ENCODE peak calls at places on chromosomes 16 and 17, in seven cellular contexts. V, A, X, G, Y, K and D are unnamed samples.

GRCh38 chr17:58377005-58377660 is 25.1 kb upstream of the SUPT4H1 start:
- DNase-seq in V (peak), A (no peak), X (no peak), G (no peak), Y (peak), K (no peak), D (no peak)

GRCh38 chr17:38421224-38421841 is 6.9 kb upstream of the ARHGAP23 start:
- DNase-seq in V (no peak), A (no peak), X (no peak), G (no peak), Y (no peak), K (no peak), D (no peak)

GRCh38 chr17:53058031-53058430 is 764.7 kb upstream of the KIF2B start:
- DNase-seq in V (no peak), A (no peak), X (no peak), G (no peak), Y (no peak), K (no peak), D (no peak)

GRCh38 chr17:55238931-55239297 is 25.8 kb upstream of the HLF start:
- DNase-seq in V (no peak), A (peak), X (peak), G (no peak), Y (no peak), K (peak), D (no peak)

GRCh38 chr17:31580331-31581021 is 189.0 kb downstream of the RAB11FIP4 start:
- DNase-seq in V (no peak), A (no peak), X (no peak), G (no peak), Y (no peak), K (no peak), D (no peak)

GRCh38 chr17:64546716-64547115 is 39.9 kb downstream of the CEP95 start:
- DNase-seq in V (no peak), A (no peak), X (no peak), G (no peak), Y (no peak), K (no peak), D (no peak)

GRCh38 chr17:61416540-61417363 is 17.1 kb downstream of the TBX2 start:
- DNase-seq in V (peak), A (peak), X (peak), G (no peak), Y (peak), K (peak), D (peak)

GRCh38 chr16:73032548-73033270 is 15.2 kb downstream of the ZFHX3 start:
- DNase-seq in V (peak), A (no peak), X (no peak), G (peak), Y (no peak), K (no peak), D (no peak)

GRCh38 chr17:59751955-59752413 is 44.5 kb downstream of the VMP1 start:
- DNase-seq in V (no peak), A (no peak), X (no peak), G (no peak), Y (no peak), K (no peak), D (no peak)

GRCh38 chr17:62792122-62792800 is 15.9 kb downstream of the MARCHF10 start:
- DNase-seq in V (no peak), A (no peak), X (no peak), G (no peak), Y (peak), K (peak), D (no peak)

GRCh38 chr17:70181866-70182265 is 12.5 kb downstream of the KCNJ2 start:
- DNase-seq in V (no peak), A (no peak), X (no peak), G (no peak), Y (no peak), K (no peak), D (no peak)

GRCh38 chr17:72060084-72060483 is 60.7 kb upstream of the SOX9 start:
- DNase-seq in V (no peak), A (no peak), X (no peak), G (no peak), Y (no peak), K (no peak), D (no peak)

GRCh38 chr17:19327039-19327776 is 35.3 kb downstream of the B9D1 start:
- DNase-seq in V (no peak), A (no peak), X (no peak), G (no peak), Y (peak), K (no peak), D (no peak)

GRCh38 chr17:81228834-81229665 is 6.3 kb upstream of the CEP131 start:
- DNase-seq in V (no peak), A (no peak), X (no peak), G (no peak), Y (no peak), K (no peak), D (no peak)

GRCh38 chr16:3578121-3578520 is 918 bp upstream of the NLRC3 start:
- DNase-seq in V (no peak), A (no peak), X (no peak), G (peak), Y (no peak), K (no peak), D (no peak)
- TF ChIP-seq JUND in V (no peak), A (no peak), X (no peak), G (no peak), Y (no peak), K (no peak), D (no peak)

GRCh38 chr17:76065754-76066153 is 6.6 kb downstream of the SRP68 start:
- DNase-seq in V (no peak), A (no peak), X (no peak), G (no peak), Y (no peak), K (no peak), D (no peak)

GRCh38 chr17:76063880-76064546 is 8.3 kb downstream of the SRP68 start:
- DNase-seq in V (no peak), A (no peak), X (no peak), G (no peak), Y (no peak), K (no peak), D (no peak)
- TF ChIP-seq JUND in V (no peak), A (no peak), X (no peak), G (no peak), Y (no peak), K (no peak), D (no peak)

DNA sequence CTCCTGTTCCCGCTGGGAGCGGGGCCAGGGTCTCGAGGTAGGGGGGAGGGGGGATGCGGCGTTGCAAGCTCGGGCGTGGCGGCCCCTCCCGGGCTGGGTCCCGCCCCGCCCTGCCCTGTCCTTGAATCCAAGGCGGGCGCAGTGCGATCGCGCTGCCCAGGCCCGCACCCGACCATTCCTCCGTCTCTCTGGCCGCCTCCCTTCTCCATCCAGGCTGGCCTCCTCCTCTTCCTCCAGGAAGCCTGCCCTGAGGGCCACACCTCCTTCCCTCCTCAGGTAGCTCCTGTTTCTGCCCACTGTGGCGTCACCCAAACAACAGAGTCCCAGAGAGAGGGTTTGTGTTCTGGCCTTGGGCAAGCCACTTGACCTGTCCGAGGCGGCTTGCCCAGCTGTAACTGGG is 43.0 kb upstream of the TAC4 start:
- DNase-seq in V (no peak), A (no peak), X (no peak), G (no peak), Y (no peak), K (no peak), D (peak)
- TF ChIP-seq JUND in V (no peak), A (no peak), X (no peak), G (no peak), Y (no peak), K (no peak), D (no peak)

GRCh38 chr16:85460252-85460982 is 152.7 kb upstream of the GSE1 start:
- DNase-seq in V (no peak), A (peak), X (no peak), G (no peak), Y (no peak), K (no peak), D (no peak)

GRCh38 chr16:85459529-85460251 is 153.4 kb upstream of the GSE1 start:
- DNase-seq in V (no peak), A (peak), X (no peak), G (no peak), Y (no peak), K (no peak), D (no peak)

GRCh38 chr16:85457366-85457765 is 155.8 kb upstream of the GSE1 start:
- DNase-seq in V (no peak), A (no peak), X (no peak), G (no peak), Y (no peak), K (no peak), D (no peak)

GRCh38 chr16:85460983-85461813 is 151.9 kb upstream of the GSE1 start:
- DNase-seq in V (no peak), A (peak), X (peak), G (no peak), Y (no peak), K (peak), D (no peak)

DNA sequence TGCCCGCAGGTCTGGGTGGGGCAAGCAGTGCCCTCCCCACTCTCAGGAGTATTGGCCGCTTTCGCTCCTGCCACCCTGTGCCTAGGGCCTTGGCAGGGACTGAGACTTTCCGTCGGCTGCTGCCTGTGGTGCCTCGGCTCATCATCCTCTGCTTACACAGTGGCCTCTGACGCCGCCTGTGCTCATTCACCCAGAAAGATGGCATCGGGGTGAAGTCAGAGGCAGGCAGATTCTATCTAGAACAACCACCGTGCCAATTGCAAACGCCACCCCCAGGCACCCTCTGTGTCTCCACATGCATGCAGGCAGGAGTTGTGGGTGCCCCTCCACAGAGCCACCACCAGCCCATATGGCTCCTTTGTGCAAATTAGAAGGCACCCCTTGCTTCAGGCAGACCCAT is 154.2 kb upstream of the GSE1 start:
- DNase-seq in V (no peak), A (no peak), X (peak), G (no peak), Y (no peak), K (no peak), D (peak)
- TF ChIP-seq JUND in V (no peak), A (no peak), X (no peak), G (no peak), Y (no peak), K (no peak), D (no peak)

DNA sequence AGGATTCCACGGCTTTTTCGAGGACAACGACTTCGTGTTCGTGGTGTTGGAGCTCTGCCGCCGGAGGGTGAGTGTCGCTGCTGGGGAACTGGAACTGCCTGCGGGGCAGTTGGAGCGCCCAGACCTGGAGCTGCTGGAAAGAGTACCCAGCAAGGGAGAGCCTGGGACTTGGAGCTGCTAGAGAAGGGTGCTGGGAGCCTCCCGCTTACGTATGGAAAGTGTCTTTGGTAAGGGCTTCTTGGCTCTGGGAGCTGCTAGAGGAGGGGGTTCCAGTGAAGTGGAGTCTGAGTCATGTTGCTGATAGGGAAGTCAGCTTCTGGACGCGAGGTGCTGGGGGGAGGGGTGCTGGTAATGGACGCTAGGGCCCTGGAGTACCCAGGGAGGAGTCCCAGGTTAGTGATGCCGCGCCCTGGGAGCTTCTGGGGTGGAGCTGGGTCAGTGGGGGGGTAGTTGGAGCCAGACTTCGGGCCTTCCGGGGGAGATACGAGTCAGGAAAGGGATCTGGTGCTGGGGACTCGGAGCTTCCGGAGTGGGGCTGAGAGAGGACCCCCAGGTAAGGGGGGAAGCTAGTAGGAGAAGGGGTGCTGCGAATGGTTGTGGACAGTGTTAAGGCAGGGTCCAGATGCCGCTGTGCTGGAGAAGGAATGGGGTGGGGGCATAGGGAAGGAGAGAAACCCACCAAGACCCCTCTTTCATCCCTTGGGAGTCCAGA is 741 bp downstream of the PLK1 start:
- DNase-seq in V (peak), A (peak), X (peak), G (no peak), Y (no peak), K (peak), D (peak)
- TF ChIP-seq JUND in V (no peak), A (peak), X (peak), G (no peak), Y (no peak), K (no peak), D (no peak)

DNA sequence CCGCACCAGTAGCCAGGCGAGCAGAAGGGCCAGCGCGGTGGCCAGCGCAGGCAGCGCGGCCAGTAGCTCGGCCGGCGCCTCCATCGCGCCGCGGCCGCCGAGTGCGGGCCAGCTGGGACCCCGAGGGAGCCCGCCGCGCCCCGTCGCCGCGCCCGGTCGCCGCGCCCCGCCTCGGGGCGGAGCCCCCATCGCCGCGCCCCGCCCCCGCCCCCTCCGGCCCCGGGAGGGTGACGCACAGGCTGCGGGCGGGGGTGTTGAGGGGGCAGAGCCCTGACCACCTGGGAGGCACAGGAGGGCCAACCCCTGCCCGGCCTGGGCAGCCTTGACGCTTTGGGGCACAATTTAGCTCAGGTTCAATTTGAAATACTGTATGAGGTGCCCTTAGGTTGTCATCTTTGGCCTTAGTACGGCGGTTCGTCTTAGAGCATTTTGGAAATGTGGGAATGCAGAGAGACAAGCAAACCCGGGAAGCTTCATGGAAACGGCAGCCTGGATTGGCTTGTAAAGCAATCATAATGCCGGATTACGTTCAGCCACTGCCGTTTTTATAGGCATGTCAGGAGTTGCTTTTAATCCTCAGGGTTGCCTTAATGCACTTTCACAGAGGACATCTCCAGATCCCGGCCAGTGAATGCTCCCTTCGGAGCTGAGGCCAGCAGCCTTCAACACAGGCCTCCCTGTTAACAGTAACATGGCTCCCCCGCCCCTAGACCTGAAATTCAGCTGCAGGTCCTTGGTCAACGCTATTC is at the start of gene MXRA7:
- DNase-seq in V (peak), A (peak), X (peak), G (no peak), Y (no peak), K (no peak), D (peak)
- TF ChIP-seq JUND in V (no peak), A (peak), X (peak), G (no peak), Y (no peak), K (no peak), D (no peak)

GRCh38 chr17:79305831-79306687 is 231.4 kb downstream of the ENGASE start:
- DNase-seq in V (no peak), A (peak), X (peak), G (no peak), Y (no peak), K (no peak), D (no peak)
- TF ChIP-seq JUND in V (no peak), A (no peak), X (no peak), G (no peak), Y (no peak), K (no peak), D (no peak)

GRCh38 chr16:53053967-53054669 is 673 bp upstream of the CHD9 start:
- DNase-seq in V (no peak), A (peak), X (peak), G (no peak), Y (no peak), K (peak), D (no peak)
- TF ChIP-seq JUND in V (no peak), A (no peak), X (no peak), G (no peak), Y (no peak), K (no peak), D (no peak)